ENCODE peak calls at places on chromosomes 5 and 9, in six cellular contexts. Q is kidney, M is HepG2, X is transverse colon, G is SK-N-SH, W is Peyer's patch. V is an unnamed sample.

GRCh38 chr9:90641868-90642558 is 611 bp downstream of the DIRAS2 start:
- DNase-seq in Q (no peak), M (no peak), X (no peak), G (no peak), W (no peak), V (no peak)

GRCh38 chr5:1012316-1012841 is 3.8 kb downstream of the NKD2 start:
- DNase-seq in Q (peak), M (no peak), X (no peak), G (no peak), W (no peak), V (no peak)

GRCh38 chr5:127030259-127031146 is at the start of gene MARCHF3:
- DNase-seq in Q (peak), M (peak), X (peak), G (peak), W (peak), V (peak)

GRCh38 chr9:68802525-68803015 is 97.5 kb downstream of the PIP5K1B start:
- DNase-seq in Q (no peak), M (no peak), X (peak), G (no peak), W (no peak), V (no peak)

GRCh38 chr9:114283551-114284111 is 39.3 kb upstream of the ORM1 start:
- DNase-seq in Q (peak), M (no peak), X (no peak), G (no peak), W (peak), V (peak)

GRCh38 chr5:56327810-56328209 is 94.7 kb upstream of the ANKRD55 start:
- DNase-seq in Q (no peak), M (no peak), X (no peak), G (no peak), W (no peak), V (no peak)

GRCh38 chr5:87302061-87302460 is 34.4 kb downstream of the RASA1 start:
- DNase-seq in Q (no peak), M (no peak), X (no peak), G (no peak), W (no peak), V (no peak)

GRCh38 chr9:89252910-89253309 is 58.1 kb upstream of the CKS2 start:
- DNase-seq in Q (no peak), M (no peak), X (no peak), G (no peak), W (no peak), V (no peak)

GRCh38 chr5:37771203-37771611 is 68.6 kb downstream of the GDNF start:
- DNase-seq in Q (no peak), M (no peak), X (no peak), G (no peak), W (no peak), V (no peak)

GRCh38 chr9:91580136-91580535 is 156.5 kb upstream of the NFIL3 start:
- DNase-seq in Q (no peak), M (no peak), X (no peak), G (no peak), W (no peak), V (no peak)

GRCh38 chr9:127742435-127743088 is 7.5 kb upstream of the TOR2A start:
- DNase-seq in Q (no peak), M (no peak), X (no peak), G (peak), W (no peak), V (no peak)

GRCh38 chr5:178449163-178450060 is 140.8 kb downstream of the COL23A1 start:
- DNase-seq in Q (no peak), M (no peak), X (no peak), G (peak), W (no peak), V (peak)

GRCh38 chr9:95465115-95465514 is 51.7 kb downstream of the PTCH1 start:
- DNase-seq in Q (no peak), M (no peak), X (no peak), G (no peak), W (no peak), V (no peak)

GRCh38 chr9:124450241-124450924 is at the start of gene ADGRD2:
- DNase-seq in Q (no peak), M (no peak), X (no peak), G (peak), W (no peak), V (peak)

GRCh38 chr9:95857896-95858295 is 17.6 kb upstream of the ERCC6L2 start:
- DNase-seq in Q (no peak), M (no peak), X (no peak), G (no peak), W (no peak), V (no peak)

GRCh38 chr5:103464801-103465484 is 97.6 kb downstream of the NUDT12 start:
- DNase-seq in Q (no peak), M (no peak), X (no peak), G (no peak), W (no peak), V (no peak)

DNA sequence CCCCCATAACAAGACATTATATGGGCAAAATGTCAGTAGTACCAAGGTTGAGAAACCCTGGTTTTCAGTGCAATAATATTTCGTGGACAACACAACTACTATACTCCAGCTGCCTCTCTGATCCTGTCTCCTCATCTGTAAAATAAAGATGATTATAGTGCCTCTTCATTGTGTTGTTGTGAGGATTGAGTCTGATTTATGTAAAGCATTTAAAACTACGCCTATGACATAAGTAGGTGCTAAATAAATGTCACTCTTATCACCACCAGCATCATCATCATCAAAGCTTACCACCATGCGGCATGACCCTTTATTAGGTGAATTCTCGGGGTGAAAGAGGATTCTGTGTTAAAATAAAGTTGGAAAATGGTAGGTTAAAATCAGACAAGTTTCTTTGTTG is 67.8 kb upstream of the IFNE start:
- DNase-seq in Q (no peak), M (no peak), X (no peak), G (no peak), W (no peak), V (no peak)
- H3K4me3 ChIP-seq in Q (no peak), M (no peak), X (no peak), G (no peak), W (no peak), V (no peak)

GRCh38 chr9:36443581-36443980 is 43.5 kb upstream of the RNF38 start:
- DNase-seq in Q (no peak), M (no peak), X (no peak), G (no peak), W (no peak), V (no peak)
- TF ChIP-seq CTCF in Q (no peak), M (no peak), X (no peak), G (no peak), W (no peak), V (no peak)

GRCh38 chr9:107637421-107638420 is 148.2 kb upstream of the KLF4 start:
- DNase-seq in Q (peak), M (no peak), X (peak), G (peak), W (peak), V (peak)
- H3K27ac ChIP-seq in Q (peak), M (no peak), X (peak), G (no peak), W (peak), V (peak)

DNA sequence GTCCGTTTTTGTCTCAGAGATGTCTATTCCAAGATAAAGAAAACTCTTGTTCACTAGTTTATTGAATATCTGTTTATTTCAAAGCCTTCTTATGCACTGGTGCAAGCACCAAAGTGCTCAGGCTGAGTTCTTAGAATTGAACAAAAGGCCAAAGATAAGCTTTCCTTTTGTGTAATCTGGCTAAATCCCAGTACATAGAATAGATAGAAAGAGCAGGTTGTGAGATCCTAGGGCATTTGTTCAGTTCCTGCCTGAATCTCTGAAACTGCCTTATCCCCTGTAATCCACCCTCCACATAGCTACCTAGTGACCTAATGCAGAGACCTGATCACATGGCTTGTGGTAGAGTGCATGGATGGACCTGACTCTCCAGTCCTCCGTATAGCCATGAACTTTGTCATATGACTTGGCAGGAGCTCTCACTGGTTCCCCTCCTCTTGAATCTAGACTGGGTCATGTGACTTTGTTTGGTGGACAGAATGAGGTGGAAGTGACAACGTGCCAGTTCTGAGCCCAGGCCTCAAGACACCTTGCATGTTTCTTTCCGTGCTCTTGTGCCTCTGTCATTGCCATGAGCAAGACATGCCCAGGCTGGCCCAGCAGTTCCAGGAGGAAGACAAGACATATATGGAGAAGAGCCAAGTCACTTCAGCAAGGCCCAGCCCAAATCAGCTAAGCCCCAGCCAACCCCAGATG is 139.3 kb upstream of the SHB start:
- DNase-seq in Q (no peak), M (peak), X (no peak), G (no peak), W (no peak), V (no peak)
- H3K4me3 ChIP-seq in Q (no peak), M (no peak), X (no peak), G (no peak), W (no peak), V (no peak)